ENCODE peak calls at places on chromosomes 6 and 20, in nine cellular contexts. U is NCI-H446; G is HCEC 1CT; V is AG08395; B is Ammon's horn; Y is stimulated activated CD8-positive, alpha-beta memory T cell treated with anti-CD3 and anti-CD28 coated beads, Interleukin-12 subunit alpha, Interleukin-12 subunit beta, amount 100 ng/mL, for 1 hour; Z is uterus; S is LoVo; F is GM04504. E is an unnamed sample.

GRCh38 chr20:32457476-32457986 is 99.4 kb downstream of the ASXL1 start:
- DNase-seq in Z (peak), B (peak), Y (no peak), V (peak), S (no peak), U (no peak), F (peak), G (peak), E (peak)

GRCh38 chr6:159400806-159401205 is 231.6 kb downstream of the FNDC1 start:
- DNase-seq in B (no peak), G (no peak), S (no peak), V (no peak), Y (no peak), F (no peak), Z (no peak), U (no peak), E (no peak)

GRCh38 chr20:13302647-13303425 is 81.8 kb downstream of the ISM1 start:
- DNase-seq in Y (peak), Z (no peak), V (peak), U (peak), G (no peak), S (peak), F (no peak), B (peak), E (no peak)

GRCh38 chr6:14079433-14079832 is 38.1 kb upstream of the CD83 start:
- DNase-seq in V (no peak), G (peak), Y (no peak), B (peak), S (no peak), U (peak), F (no peak), Z (no peak), E (no peak)

GRCh38 chr6:79307321-79308036 is 73.0 kb upstream of the HMGN3 start:
- DNase-seq in B (no peak), G (peak), U (no peak), F (no peak), V (no peak), S (no peak), Z (no peak), Y (no peak), E (no peak)

GRCh38 chr6:121780325-121781313 is 345.2 kb downstream of the GJA1 start:
- DNase-seq in G (peak), U (peak), S (no peak), Z (peak), B (peak), Y (no peak), F (peak), V (peak), E (peak)

GRCh38 chr6:15443119-15443518 is 197.2 kb downstream of the JARID2 start:
- DNase-seq in S (no peak), Y (no peak), G (peak), V (peak), U (no peak), Z (no peak), B (no peak), F (peak), E (peak)

GRCh38 chr20:24102749-24103148 is 114.2 kb upstream of the GGTLC1 start:
- DNase-seq in S (no peak), Z (no peak), F (no peak), V (no peak), G (no peak), B (no peak), Y (no peak), U (no peak), E (no peak)

GRCh38 chr6:5082487-5083306 is 2.4 kb upstream of the PPP1R3G start:
- DNase-seq in Y (no peak), U (no peak), S (peak), Z (no peak), V (peak), F (peak), G (peak), B (no peak), E (peak)

GRCh38 chr20:1811621-1812498 is 83.3 kb upstream of the SIRPA start:
- DNase-seq in G (no peak), Z (no peak), F (no peak), S (no peak), B (peak), U (no peak), V (no peak), Y (no peak), E (no peak)

GRCh38 chr6:107493158-107494057 is 3.5 kb downstream of the SOBP start:
- DNase-seq in V (no peak), S (no peak), B (peak), Y (no peak), F (no peak), G (peak), Z (no peak), U (no peak), E (no peak)

GRCh38 chr6:169959129-169960002 is 207.9 kb downstream of the ERMARD start:
- DNase-seq in Z (no peak), F (no peak), V (no peak), U (no peak), S (no peak), B (no peak), Y (peak), G (no peak), E (no peak)

GRCh38 chr6:16136086-16136485 is 7.2 kb downstream of the MYLIP start:
- DNase-seq in F (no peak), B (no peak), Z (no peak), Y (peak), G (no peak), U (no peak), S (no peak), V (no peak), E (no peak)

GRCh38 chr20:45406260-45407066 is 1.6 kb upstream of the DBNDD2 start:
- DNase-seq in B (peak), Z (peak), Y (peak), S (peak), V (peak), U (peak), G (no peak), F (no peak), E (no peak)

GRCh38 chr6:151052021-151052646 is 186.6 kb downstream of the MTHFD1L start:
- DNase-seq in Y (no peak), F (no peak), U (no peak), S (no peak), Z (no peak), G (no peak), V (no peak), B (no peak), E (no peak)

GRCh38 chr6:163249651-163250101 is 164.8 kb upstream of the QKI start:
- DNase-seq in Y (no peak), U (no peak), V (no peak), G (no peak), Z (no peak), B (peak), S (no peak), F (no peak), E (no peak)

GRCh38 chr6:124955108-124955851 is 7.0 kb upstream of the RNF217 start:
- DNase-seq in S (no peak), Z (no peak), Y (no peak), U (no peak), G (no peak), F (no peak), V (no peak), B (no peak), E (no peak)

GRCh38 chr6:24936641-24937317 is 1.0 kb upstream of the RIPOR2 start:
- DNase-seq in Y (peak), U (no peak), S (no peak), B (no peak), Z (no peak), F (no peak), G (no peak), V (no peak), E (no peak)

GRCh38 chr20:20736303-20736702 is 23.9 kb upstream of the RALGAPA2 start:
- DNase-seq in V (no peak), G (no peak), S (no peak), F (no peak), Y (no peak), B (no peak), U (no peak), Z (no peak), E (no peak)

GRCh38 chr20:38023181-38024085 is 9.8 kb downstream of the TTI1 start:
- DNase-seq in S (no peak), V (no peak), B (no peak), Y (no peak), F (no peak), U (no peak), Z (no peak), G (peak), E (peak)

GRCh38 chr6:170407200-170407599 is 100.6 kb downstream of the FAM120B start:
- DNase-seq in F (no peak), S (no peak), V (no peak), U (no peak), Y (no peak), Z (no peak), B (no peak), G (no peak), E (no peak)

GRCh38 chr6:40912158-40912946 is 126.7 kb downstream of the UNC5CL start:
- DNase-seq in S (peak), G (no peak), Y (no peak), U (peak), F (no peak), B (peak), Z (no peak), V (no peak), E (no peak)

GRCh38 chr6:133630651-133631050 is 258.3 kb upstream of the TCF21 start:
- DNase-seq in U (no peak), B (no peak), Y (no peak), G (no peak), Z (no peak), S (no peak), V (peak), F (no peak), E (no peak)

GRCh38 chr6:133353061-133353460 is 111.9 kb downstream of the EYA4 start:
- DNase-seq in V (no peak), B (no peak), U (no peak), S (no peak), G (no peak), Z (no peak), F (no peak), Y (no peak), E (no peak)

GRCh38 chr20:58852559-58853271 is at the start of gene GNAS:
- DNase-seq in S (no peak), Z (peak), Y (no peak), F (no peak), G (peak), V (peak), U (no peak), B (peak), E (no peak)

GRCh38 chr20:62822788-62823651 is 6.2 kb downstream of the COL9A3 start:
- DNase-seq in F (no peak), Z (no peak), S (no peak), Y (no peak), B (no peak), G (no peak), U (peak), V (no peak), E (no peak)

GRCh38 chr6:155327326-155328073 is 13.2 kb upstream of the TFB1M start:
- DNase-seq in Z (peak), F (peak), B (peak), U (peak), G (peak), Y (peak), V (peak), S (peak), E (peak)

GRCh38 chr6:11093591-11094410 is at the start of gene SMIM13:
- DNase-seq in U (peak), Z (peak), F (peak), V (peak), B (peak), Y (peak), G (peak), S (peak), E (peak)

E was measured in AG09319.